ENCODE peak calls at places on chromosomes 4 and X, in seven cellular contexts. I is CD8-positive, alpha-beta memory T cell; F is MCF 10A; V is islet precursor cell; H is HT1080; G is A549; L is fibroblast of mammary gland. D is an unnamed sample.
A peak's percentile ranks its signal among the peaks of the same experiment; 100 is the strongest.

GRCh38 chrX:69195810-69196209 is 30.6 kb upstream of the PJA1 start:
- DNase-seq in H (no peak), L (no peak), G (no peak), I (no peak), V (no peak), F (no peak), D (no peak)

GRCh38 chr4:169756971-169757574 is 671 bp downstream of the HPF1 start:
- DNase-seq in I (no peak), F (peak; percentile 9), L (no peak), H (no peak), V (no peak), G (no peak), D (peak; percentile 9)

GRCh38 chr4:1644906-1645657 is 39.0 kb downstream of the FAM53A start:
- DNase-seq in L (peak; percentile 5), G (no peak), H (no peak), V (no peak), I (no peak), F (peak; percentile 20), D (no peak)

GRCh38 chr4:159267023-159267939 is 164.4 kb downstream of the RAPGEF2 start:
- DNase-seq in I (no peak), G (no peak), L (no peak), V (no peak), H (peak; percentile 27), F (no peak), D (peak; percentile 34)

GRCh38 chrX:71245159-71245558 is 8.8 kb downstream of the ZMYM3 start:
- DNase-seq in H (no peak), G (no peak), I (no peak), F (no peak), L (no peak), V (no peak), D (no peak)

GRCh38 chr4:152713951-152714705 is 34.3 kb upstream of the TMEM154 start:
- DNase-seq in I (no peak), H (no peak), L (no peak), V (peak; percentile 21), G (no peak), F (no peak), D (no peak)

GRCh38 chrX:107483976-107484726 is 34.7 kb downstream of the FRMPD3 start:
- DNase-seq in L (peak; percentile 58), I (no peak), H (no peak), G (no peak), F (peak; percentile 29), V (peak; percentile 95), D (no peak)

GRCh38 chr4:6324461-6324998 is 54.9 kb downstream of the WFS1 start:
- DNase-seq in L (no peak), H (no peak), I (no peak), F (no peak), G (no peak), V (no peak), D (no peak)

GRCh38 chrX:16826207-16826606 is 39.9 kb downstream of the TXLNG start:
- DNase-seq in G (peak; percentile 72), I (peak; percentile 13), F (peak; percentile 56), V (no peak), H (peak; percentile 48), L (peak; percentile 77), D (peak; percentile 57)

GRCh38 chrX:49838374-49838773 is 9.3 kb downstream of the PAGE4 start:
- DNase-seq in V (no peak), I (no peak), G (peak; percentile 34), F (peak; percentile 51), L (peak; percentile 36), H (peak; percentile 5), D (peak; percentile 44)

GRCh38 chr4:7256989-7257810 is 64.9 kb downstream of the SORCS2 start:
- DNase-seq in F (no peak), L (no peak), V (no peak), H (no peak), G (no peak), I (no peak), D (no peak)

GRCh38 chrX:96566856-96567255 is 117.8 kb upstream of the DIAPH2 start:
- DNase-seq in V (no peak), F (no peak), G (no peak), H (no peak), I (no peak), L (peak; percentile 6), D (no peak)

GRCh38 chrX:20393944-20394343 is 127.2 kb upstream of the RPS6KA3 start:
- DNase-seq in G (no peak), H (no peak), F (no peak), V (no peak), I (no peak), L (peak; percentile 24), D (no peak)

GRCh38 chr4:52983563-52984303 is 121.6 kb downstream of the RASL11B start:
- DNase-seq in V (no peak), F (peak; percentile 77), H (peak; percentile 34), G (peak; percentile 48), L (peak; percentile 75), I (peak; percentile 8), D (peak; percentile 67)

GRCh38 chr4:168585168-168586091 is 88.6 kb downstream of the PALLD start:
- DNase-seq in L (peak; percentile 87), G (peak; percentile 82), I (no peak), H (peak; percentile 66), V (peak; percentile 93), F (peak; percentile 89), D (peak; percentile 82)